ENCODE peak calls at places on chromosomes 2 and 18, in six cellular contexts. One of them, this sample, is unnamed.
A peak's percentile ranks its signal among the peaks of the same experiment; 100 is the strongest.

GRCh38 chr2:196113061-196113974 is 44.7 kb upstream of the DNAH7 start:
- DNase-seq in prostate gland: no peak
- DNase-seq in K562: no peak
- DNase-seq in A549: no peak
- DNase-seq in lower leg skin: no peak
- DNase-seq in Peyer's patch: no peak
- DNase-seq in this sample: no peak

GRCh38 chr2:236744316-236745105 is 174.9 kb downstream of the ACKR3 start:
- DNase-seq in prostate gland: no peak
- DNase-seq in K562: no peak
- DNase-seq in A549: no peak
- DNase-seq in lower leg skin: peak; percentile 78
- DNase-seq in Peyer's patch: no peak
- DNase-seq in this sample: no peak

GRCh38 chr2:55887906-55888625 is 35.5 kb downstream of the EFEMP1 start:
- DNase-seq in prostate gland: no peak
- DNase-seq in K562: no peak
- DNase-seq in A549: peak; percentile 41
- DNase-seq in lower leg skin: no peak
- DNase-seq in Peyer's patch: no peak
- DNase-seq in this sample: no peak

GRCh38 chr2:233689498-233689897 is 3.2 kb upstream of the UGT1A6 start:
- DNase-seq in prostate gland: no peak
- DNase-seq in K562: no peak
- DNase-seq in A549: no peak
- DNase-seq in lower leg skin: no peak
- DNase-seq in Peyer's patch: no peak
- DNase-seq in this sample: no peak

GRCh38 chr18:961644-962355 is 57.1 kb downstream of the ADCYAP1 start:
- DNase-seq in prostate gland: no peak
- DNase-seq in K562: peak; percentile 59
- DNase-seq in A549: peak; percentile 14
- DNase-seq in lower leg skin: no peak
- DNase-seq in Peyer's patch: peak; percentile 62
- DNase-seq in this sample: no peak

GRCh38 chr2:225597911-225598310 is 198.4 kb downstream of the NYAP2 start:
- DNase-seq in prostate gland: no peak
- DNase-seq in K562: no peak
- DNase-seq in A549: peak; percentile 10
- DNase-seq in lower leg skin: no peak
- DNase-seq in Peyer's patch: no peak
- DNase-seq in this sample: no peak

GRCh38 chr2:170377469-170378207 is 199.7 kb downstream of the MYO3B start:
- DNase-seq in prostate gland: peak; percentile 76
- DNase-seq in K562: no peak
- DNase-seq in A549: no peak
- DNase-seq in lower leg skin: no peak
- DNase-seq in Peyer's patch: no peak
- DNase-seq in this sample: no peak

GRCh38 chr18:59898609-59899297 is 1.0 kb upstream of the PMAIP1 start:
- DNase-seq in prostate gland: no peak
- DNase-seq in K562: no peak
- DNase-seq in A549: no peak
- DNase-seq in lower leg skin: no peak
- DNase-seq in Peyer's patch: no peak
- DNase-seq in this sample: no peak

GRCh38 chr2:172480301-172481218 is 53.2 kb downstream of the ITGA6 start:
- DNase-seq in prostate gland: no peak
- DNase-seq in K562: no peak
- DNase-seq in A549: no peak
- DNase-seq in lower leg skin: no peak
- DNase-seq in Peyer's patch: no peak
- DNase-seq in this sample: no peak

GRCh38 chr2:121295911-121296650 is 11.1 kb upstream of the TFCP2L1 start:
- DNase-seq in prostate gland: no peak
- DNase-seq in K562: no peak
- DNase-seq in A549: no peak
- DNase-seq in lower leg skin: peak; percentile 79
- DNase-seq in Peyer's patch: peak; percentile 36
- DNase-seq in this sample: no peak

GRCh38 chr2:23794234-23794633 is 132.7 kb downstream of the ATAD2B start:
- DNase-seq in prostate gland: no peak
- DNase-seq in K562: no peak
- DNase-seq in A549: no peak
- DNase-seq in lower leg skin: no peak
- DNase-seq in Peyer's patch: no peak
- DNase-seq in this sample: no peak

GRCh38 chr18:42192251-42193248 is 237.5 kb downstream of the PIK3C3 start:
- DNase-seq in prostate gland: no peak
- DNase-seq in K562: no peak
- DNase-seq in A549: peak; percentile 66
- DNase-seq in lower leg skin: no peak
- DNase-seq in Peyer's patch: no peak
- DNase-seq in this sample: no peak

GRCh38 chr2:238082858-238083257 is 17.3 kb upstream of the ESPNL start:
- DNase-seq in prostate gland: no peak
- DNase-seq in K562: no peak
- DNase-seq in A549: no peak
- DNase-seq in lower leg skin: peak; percentile 28
- DNase-seq in Peyer's patch: peak; percentile 29
- DNase-seq in this sample: no peak

GRCh38 chr2:185510060-185510459 is 228.5 kb upstream of the FSIP2 start:
- DNase-seq in prostate gland: no peak
- DNase-seq in K562: no peak
- DNase-seq in A549: no peak
- DNase-seq in lower leg skin: no peak
- DNase-seq in Peyer's patch: no peak
- DNase-seq in this sample: no peak

GRCh38 chr2:8053241-8053640 is 628.6 kb upstream of the ID2 start:
- DNase-seq in prostate gland: no peak
- DNase-seq in K562: no peak
- DNase-seq in A549: no peak
- DNase-seq in lower leg skin: no peak
- DNase-seq in Peyer's patch: no peak
- DNase-seq in this sample: no peak

GRCh38 chr2:205763708-205764501 is 81.6 kb downstream of the NRP2 start:
- DNase-seq in prostate gland: no peak
- DNase-seq in K562: peak; percentile 55
- DNase-seq in A549: peak; percentile 67
- DNase-seq in lower leg skin: peak; percentile 91
- DNase-seq in Peyer's patch: peak; percentile 69
- DNase-seq in this sample: no peak

GRCh38 chr2:49044265-49044664 is 110.0 kb downstream of the FSHR start:
- DNase-seq in prostate gland: no peak
- DNase-seq in K562: no peak
- DNase-seq in A549: no peak
- DNase-seq in lower leg skin: no peak
- DNase-seq in Peyer's patch: no peak
- DNase-seq in this sample: no peak

GRCh38 chr2:144490017-144490416 is 29.9 kb downstream of the ZEB2 start:
- DNase-seq in prostate gland: no peak
- DNase-seq in K562: no peak
- DNase-seq in A549: no peak
- DNase-seq in lower leg skin: no peak
- DNase-seq in Peyer's patch: no peak
- DNase-seq in this sample: no peak

GRCh38 chr18:21359746-21360145 is 117.7 kb downstream of the GREB1L start:
- DNase-seq in prostate gland: no peak
- DNase-seq in K562: no peak
- DNase-seq in A549: no peak
- DNase-seq in lower leg skin: no peak
- DNase-seq in Peyer's patch: no peak
- DNase-seq in this sample: no peak

GRCh38 chr2:24722141-24722790 is 70.9 kb downstream of the PTRHD1 start:
- DNase-seq in prostate gland: no peak
- DNase-seq in K562: no peak
- DNase-seq in A549: no peak
- DNase-seq in lower leg skin: no peak
- DNase-seq in Peyer's patch: no peak
- DNase-seq in this sample: no peak

GRCh38 chr2:170488807-170489206 is 226.3 kb upstream of the SP5 start:
- DNase-seq in prostate gland: no peak
- DNase-seq in K562: no peak
- DNase-seq in A549: no peak
- DNase-seq in lower leg skin: no peak
- DNase-seq in Peyer's patch: no peak
- DNase-seq in this sample: no peak

GRCh38 chr2:61770746-61771145 is 83.1 kb downstream of the FAM161A start:
- DNase-seq in prostate gland: no peak
- DNase-seq in K562: no peak
- DNase-seq in A549: peak; percentile 89
- DNase-seq in lower leg skin: no peak
- DNase-seq in Peyer's patch: no peak
- DNase-seq in this sample: peak; percentile 42

GRCh38 chr2:111684611-111685010 is 199.4 kb downstream of the ANAPC1 start:
- DNase-seq in prostate gland: no peak
- DNase-seq in K562: no peak
- DNase-seq in A549: no peak
- DNase-seq in lower leg skin: no peak
- DNase-seq in Peyer's patch: no peak
- DNase-seq in this sample: no peak

GRCh38 chr2:177600917-177601316 is 208.3 kb downstream of the AGPS start:
- DNase-seq in prostate gland: no peak
- DNase-seq in K562: no peak
- DNase-seq in A549: no peak
- DNase-seq in lower leg skin: no peak
- DNase-seq in Peyer's patch: no peak
- DNase-seq in this sample: no peak

GRCh38 chr2:31240406-31241365 is 6.7 kb downstream of the EHD3 start:
- DNase-seq in prostate gland: no peak
- DNase-seq in K562: no peak
- DNase-seq in A549: no peak
- DNase-seq in lower leg skin: peak; percentile 67
- DNase-seq in Peyer's patch: peak; percentile 30
- DNase-seq in this sample: no peak

GRCh38 chr2:38465789-38466127 is 88.7 kb upstream of the ATL2 start:
- DNase-seq in prostate gland: no peak
- DNase-seq in K562: peak; percentile 38
- DNase-seq in A549: peak; percentile 63
- DNase-seq in lower leg skin: no peak
- DNase-seq in Peyer's patch: peak; percentile 66
- DNase-seq in this sample: peak; percentile 27

GRCh38 chr2:63050186-63050915 is at the start of gene OTX1:
- DNase-seq in prostate gland: peak; percentile 58
- DNase-seq in K562: peak; percentile 97
- DNase-seq in A549: peak; percentile 85
- DNase-seq in lower leg skin: peak; percentile 90
- DNase-seq in Peyer's patch: peak; percentile 66
- DNase-seq in this sample: peak; percentile 99
- TF ChIP-seq POLR2A in prostate gland: no peak
- TF ChIP-seq POLR2A in K562: peak; percentile 81
- TF ChIP-seq POLR2A in A549: peak; percentile 88
- TF ChIP-seq POLR2A in lower leg skin: no peak
- TF ChIP-seq POLR2A in Peyer's patch: no peak
- TF ChIP-seq POLR2A in this sample: peak; percentile 83

DNA sequence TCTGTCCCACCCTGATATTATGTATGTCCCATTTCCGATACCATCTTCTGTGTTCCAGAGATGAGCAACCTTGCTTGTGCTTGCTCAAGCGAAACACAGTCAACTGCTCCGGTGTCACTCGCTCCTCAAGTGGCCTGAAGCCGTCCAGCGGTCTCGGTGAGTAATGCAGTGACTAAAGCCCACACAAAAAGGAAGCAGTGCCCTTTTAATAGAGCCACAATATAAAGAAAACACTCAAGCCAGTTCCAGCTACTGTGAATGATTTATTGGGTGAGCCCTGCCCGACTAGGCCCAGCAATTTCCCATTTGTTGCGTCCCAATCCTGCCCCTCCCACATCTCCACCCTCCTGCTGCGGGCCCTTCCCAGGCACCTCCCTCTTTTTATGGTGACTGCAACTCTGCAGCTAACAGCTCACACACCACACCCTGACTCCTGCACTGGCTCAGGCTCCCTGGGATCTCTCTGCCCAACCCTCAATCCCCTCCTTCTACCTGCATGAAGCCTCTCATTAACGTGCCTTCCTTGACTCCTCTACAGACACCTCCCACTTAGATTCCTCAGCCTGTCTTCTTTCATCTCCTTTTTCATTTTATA is 44.2 kb upstream of the DSC1 start:
- DNase-seq in prostate gland: peak; percentile 91
- DNase-seq in K562: peak; percentile 55
- DNase-seq in A549: peak; percentile 87
- DNase-seq in lower leg skin: peak; percentile 92
- DNase-seq in Peyer's patch: peak; percentile 91
- DNase-seq in this sample: peak; percentile 30
- TF ChIP-seq POLR2A in prostate gland: peak; percentile 19
- TF ChIP-seq POLR2A in K562: no peak
- TF ChIP-seq POLR2A in A549: no peak
- TF ChIP-seq POLR2A in lower leg skin: no peak
- TF ChIP-seq POLR2A in Peyer's patch: peak; percentile 45
- TF ChIP-seq POLR2A in this sample: no peak

GRCh38 chr18:63992751-63993150 is 22.9 kb downstream of the SERPINB8 start:
- DNase-seq in prostate gland: no peak
- DNase-seq in K562: no peak
- DNase-seq in A549: no peak
- DNase-seq in lower leg skin: no peak
- DNase-seq in Peyer's patch: no peak
- DNase-seq in this sample: no peak

GRCh38 chr18:63997606-63998005 is 27.7 kb downstream of the SERPINB8 start:
- DNase-seq in prostate gland: no peak
- DNase-seq in K562: no peak
- DNase-seq in A549: no peak
- DNase-seq in lower leg skin: no peak
- DNase-seq in Peyer's patch: no peak
- DNase-seq in this sample: no peak

GRCh38 chr18:63994783-63995399 is 25.0 kb downstream of the SERPINB8 start:
- DNase-seq in prostate gland: no peak
- DNase-seq in K562: peak; percentile 30
- DNase-seq in A549: peak; percentile 43
- DNase-seq in lower leg skin: no peak
- DNase-seq in Peyer's patch: peak; percentile 79
- DNase-seq in this sample: peak; percentile 20

GRCh38 chr18:63999871-64000270 is 30.0 kb downstream of the SERPINB8 start:
- DNase-seq in prostate gland: no peak
- DNase-seq in K562: no peak
- DNase-seq in A549: no peak
- DNase-seq in lower leg skin: no peak
- DNase-seq in Peyer's patch: no peak
- DNase-seq in this sample: no peak

GRCh38 chr18:63997041-63997440 is 27.2 kb downstream of the SERPINB8 start:
- DNase-seq in prostate gland: no peak
- DNase-seq in K562: no peak
- DNase-seq in A549: no peak
- DNase-seq in lower leg skin: no peak
- DNase-seq in Peyer's patch: no peak
- DNase-seq in this sample: no peak
- TF ChIP-seq POLR2A in prostate gland: no peak
- TF ChIP-seq POLR2A in K562: no peak
- TF ChIP-seq POLR2A in A549: no peak
- TF ChIP-seq POLR2A in lower leg skin: no peak
- TF ChIP-seq POLR2A in Peyer's patch: no peak
- TF ChIP-seq POLR2A in this sample: no peak

DNA sequence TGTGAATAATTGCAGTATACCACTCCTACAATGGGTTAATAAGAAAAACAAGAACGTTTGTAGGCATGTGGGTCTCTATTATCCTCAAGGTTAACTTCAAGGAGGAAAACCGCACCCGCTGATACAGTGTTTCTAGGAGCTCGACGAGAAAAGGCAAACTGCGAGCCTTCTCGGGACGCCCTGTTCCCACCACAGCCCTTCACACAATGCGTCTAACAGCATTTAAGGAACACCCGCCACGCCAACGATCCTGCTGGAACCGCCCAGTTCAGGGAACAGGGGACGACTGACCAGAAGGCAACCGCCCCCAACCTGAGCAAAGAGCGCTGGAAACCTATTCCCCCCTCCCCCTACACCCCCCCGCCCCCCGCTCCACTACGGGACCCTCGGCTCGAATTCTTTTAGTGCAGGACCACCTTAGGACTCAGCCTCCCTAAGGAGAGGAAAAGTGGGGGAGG is 710 bp upstream of the TMSB10 start:
- DNase-seq in prostate gland: peak; percentile 61
- DNase-seq in K562: peak; percentile 60
- DNase-seq in A549: peak; percentile 80
- DNase-seq in lower leg skin: peak; percentile 98
- DNase-seq in Peyer's patch: peak; percentile 93
- DNase-seq in this sample: no peak
- TF ChIP-seq POLR2A in prostate gland: peak; percentile 33
- TF ChIP-seq POLR2A in K562: peak; percentile 13
- TF ChIP-seq POLR2A in A549: peak; percentile 56
- TF ChIP-seq POLR2A in lower leg skin: no peak
- TF ChIP-seq POLR2A in Peyer's patch: peak; percentile 23
- TF ChIP-seq POLR2A in this sample: peak; percentile 68